ENCODE peak calls at places on chromosomes 11 and 22, in eight cellular contexts. One of them, this sample, is unnamed.

GRCh38 chr11:57515332-57516060 is at the start of gene SLC43A1:
- DNase-seq in CD4-positive, alpha-beta T cell: no peak
- DNase-seq in choroid plexus epithelial cell: peak; percentile 67
- DNase-seq in mammary epithelial cell: no peak
- DNase-seq in esophagus squamous epithelium: no peak
- DNase-seq in mesothelial cell of epicardium: peak; percentile 56
- DNase-seq in mucosa of descending colon: peak; percentile 63
- DNase-seq in colonic mucosa: peak; percentile 72
- DNase-seq in this sample: peak; percentile 50

GRCh38 chr11:95429376-95429907 is 198.4 kb upstream of the SESN3 start:
- DNase-seq in mucosa of descending colon: no peak
- DNase-seq in CD4-positive, alpha-beta T cell: no peak
- DNase-seq in mammary epithelial cell: no peak
- DNase-seq in choroid plexus epithelial cell: no peak
- DNase-seq in esophagus squamous epithelium: no peak
- DNase-seq in colonic mucosa: no peak
- DNase-seq in mesothelial cell of epicardium: no peak
- DNase-seq in this sample: peak; percentile 7

GRCh38 chr11:117083011-117083940 is 15.0 kb downstream of the SIK3 start:
- DNase-seq in mucosa of descending colon: no peak
- DNase-seq in mammary epithelial cell: no peak
- DNase-seq in esophagus squamous epithelium: no peak
- DNase-seq in choroid plexus epithelial cell: peak; percentile 69
- DNase-seq in mesothelial cell of epicardium: no peak
- DNase-seq in colonic mucosa: no peak
- DNase-seq in CD4-positive, alpha-beta T cell: no peak
- DNase-seq in this sample: peak; percentile 49

GRCh38 chr11:66904055-66904454 is 47.2 kb downstream of the LRFN4 start:
- DNase-seq in mammary epithelial cell: peak; percentile 48
- DNase-seq in mesothelial cell of epicardium: no peak
- DNase-seq in esophagus squamous epithelium: no peak
- DNase-seq in colonic mucosa: peak; percentile 80
- DNase-seq in mucosa of descending colon: peak; percentile 65
- DNase-seq in choroid plexus epithelial cell: no peak
- DNase-seq in CD4-positive, alpha-beta T cell: no peak
- DNase-seq in this sample: no peak

GRCh38 chr11:13595166-13595565 is 73.3 kb upstream of the FAR1 start:
- DNase-seq in mucosa of descending colon: no peak
- DNase-seq in colonic mucosa: no peak
- DNase-seq in mammary epithelial cell: no peak
- DNase-seq in choroid plexus epithelial cell: peak; percentile 5
- DNase-seq in mesothelial cell of epicardium: no peak
- DNase-seq in CD4-positive, alpha-beta T cell: no peak
- DNase-seq in esophagus squamous epithelium: no peak
- DNase-seq in this sample: peak; percentile 88

GRCh38 chr11:61626580-61627380 is 45.9 kb upstream of the SYT7 start:
- DNase-seq in mucosa of descending colon: peak; percentile 83
- DNase-seq in mammary epithelial cell: peak; percentile 87
- DNase-seq in colonic mucosa: peak; percentile 84
- DNase-seq in CD4-positive, alpha-beta T cell: no peak
- DNase-seq in mesothelial cell of epicardium: peak; percentile 67
- DNase-seq in choroid plexus epithelial cell: peak; percentile 64
- DNase-seq in esophagus squamous epithelium: no peak
- DNase-seq in this sample: no peak

GRCh38 chr11:58770627-58771457 is 39.1 kb upstream of the GLYAT start:
- DNase-seq in CD4-positive, alpha-beta T cell: no peak
- DNase-seq in colonic mucosa: no peak
- DNase-seq in choroid plexus epithelial cell: no peak
- DNase-seq in mammary epithelial cell: peak; percentile 98
- DNase-seq in esophagus squamous epithelium: no peak
- DNase-seq in mesothelial cell of epicardium: no peak
- DNase-seq in mucosa of descending colon: no peak
- DNase-seq in this sample: peak; percentile 73

GRCh38 chr11:133955091-133955846 is 1.5 kb downstream of the IGSF9B start:
- DNase-seq in esophagus squamous epithelium: no peak
- DNase-seq in mesothelial cell of epicardium: no peak
- DNase-seq in mammary epithelial cell: no peak
- DNase-seq in choroid plexus epithelial cell: no peak
- DNase-seq in mucosa of descending colon: no peak
- DNase-seq in colonic mucosa: no peak
- DNase-seq in CD4-positive, alpha-beta T cell: no peak
- DNase-seq in this sample: no peak

GRCh38 chr11:122737951-122738693 is 82.6 kb downstream of the UBASH3B start:
- DNase-seq in esophagus squamous epithelium: no peak
- DNase-seq in mesothelial cell of epicardium: no peak
- DNase-seq in colonic mucosa: no peak
- DNase-seq in mucosa of descending colon: no peak
- DNase-seq in CD4-positive, alpha-beta T cell: no peak
- DNase-seq in mammary epithelial cell: no peak
- DNase-seq in choroid plexus epithelial cell: peak; percentile 66
- DNase-seq in this sample: peak; percentile 44

GRCh38 chr11:44032304-44033085 is 15.3 kb upstream of the ACCSL start:
- DNase-seq in choroid plexus epithelial cell: peak; percentile 73
- DNase-seq in CD4-positive, alpha-beta T cell: no peak
- DNase-seq in colonic mucosa: no peak
- DNase-seq in mesothelial cell of epicardium: peak; percentile 32
- DNase-seq in mucosa of descending colon: no peak
- DNase-seq in mammary epithelial cell: no peak
- DNase-seq in esophagus squamous epithelium: no peak
- DNase-seq in this sample: peak; percentile 76

DNA sequence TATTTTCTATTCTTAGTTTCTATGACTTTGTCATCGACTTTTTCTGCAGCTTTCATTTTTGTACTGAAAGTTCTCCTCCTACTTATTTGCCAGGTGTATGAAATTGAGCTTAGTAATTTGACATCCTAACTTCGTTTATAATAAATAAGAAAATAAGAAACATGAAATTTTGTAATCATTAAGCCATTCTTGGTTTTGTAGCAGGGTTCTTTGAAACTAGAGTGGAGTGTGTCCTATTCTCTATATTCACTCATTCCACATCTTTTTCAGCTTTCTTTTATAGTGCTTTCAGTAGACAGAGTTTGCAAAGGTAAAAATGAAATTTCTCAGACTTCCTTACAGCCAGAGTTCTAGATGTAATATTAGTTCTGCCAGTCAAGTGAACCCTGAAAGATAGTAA is 47.8 kb downstream of the FANCF start:
- DNase-seq in CD4-positive, alpha-beta T cell: no peak
- DNase-seq in esophagus squamous epithelium: no peak
- DNase-seq in mucosa of descending colon: no peak
- DNase-seq in mammary epithelial cell: no peak
- DNase-seq in colonic mucosa: no peak
- DNase-seq in mesothelial cell of epicardium: no peak
- DNase-seq in choroid plexus epithelial cell: no peak
- DNase-seq in this sample: no peak
- TF ChIP-seq CTCF in CD4-positive, alpha-beta T cell: no peak
- TF ChIP-seq CTCF in esophagus squamous epithelium: no peak
- TF ChIP-seq CTCF in mucosa of descending colon: no peak
- TF ChIP-seq CTCF in mammary epithelial cell: no peak
- TF ChIP-seq CTCF in colonic mucosa: no peak
- TF ChIP-seq CTCF in mesothelial cell of epicardium: no peak
- TF ChIP-seq CTCF in choroid plexus epithelial cell: no peak
- TF ChIP-seq CTCF in this sample: no peak

GRCh38 chr22:41501209-41501608 is 32.3 kb downstream of the ACO2 start:
- DNase-seq in mammary epithelial cell: no peak
- DNase-seq in choroid plexus epithelial cell: peak; percentile 29
- DNase-seq in mesothelial cell of epicardium: no peak
- DNase-seq in mucosa of descending colon: no peak
- DNase-seq in colonic mucosa: no peak
- DNase-seq in esophagus squamous epithelium: no peak
- DNase-seq in CD4-positive, alpha-beta T cell: no peak
- DNase-seq in this sample: no peak
- TF ChIP-seq CTCF in mammary epithelial cell: peak; percentile 38
- TF ChIP-seq CTCF in choroid plexus epithelial cell: peak; percentile 33
- TF ChIP-seq CTCF in mesothelial cell of epicardium: no peak
- TF ChIP-seq CTCF in mucosa of descending colon: no peak
- TF ChIP-seq CTCF in colonic mucosa: no peak
- TF ChIP-seq CTCF in esophagus squamous epithelium: no peak
- TF ChIP-seq CTCF in CD4-positive, alpha-beta T cell: no peak
- TF ChIP-seq CTCF in this sample: peak; percentile 34

DNA sequence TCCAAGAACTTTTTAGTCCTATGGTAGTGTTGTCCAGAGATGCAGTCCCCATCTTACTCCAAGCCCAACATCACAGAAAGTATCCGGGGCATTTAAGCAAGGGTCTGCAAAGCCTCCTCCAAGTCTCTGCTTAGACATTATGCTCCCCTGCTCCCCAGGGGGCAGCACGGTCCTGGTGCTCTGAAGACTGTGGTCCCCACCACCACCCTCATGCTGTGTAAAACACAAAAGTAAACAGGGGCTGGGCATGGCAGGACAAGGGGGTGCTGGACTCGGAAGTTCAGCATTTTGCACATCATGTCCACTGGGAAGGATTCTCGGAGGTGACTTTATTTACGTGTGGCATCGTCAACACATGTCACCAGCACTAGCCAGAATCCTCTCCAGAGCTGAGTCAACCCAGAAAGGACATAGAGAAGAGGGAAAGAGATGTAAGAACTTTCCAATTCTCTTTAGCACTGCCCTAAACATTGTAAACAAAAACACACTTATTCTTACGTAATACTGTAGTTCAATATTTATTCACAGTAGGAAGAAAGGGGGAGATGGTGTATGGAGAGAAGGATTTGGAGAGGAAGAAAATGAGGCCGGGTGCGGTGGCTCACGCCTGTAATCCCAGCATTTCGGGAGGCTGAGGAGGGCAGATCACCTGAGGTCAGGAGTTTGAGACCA is 37.7 kb downstream of the TCIRG1 start:
- DNase-seq in colonic mucosa: no peak
- DNase-seq in CD4-positive, alpha-beta T cell: no peak
- DNase-seq in mammary epithelial cell: no peak
- DNase-seq in mucosa of descending colon: no peak
- DNase-seq in choroid plexus epithelial cell: peak; percentile 18
- DNase-seq in mesothelial cell of epicardium: no peak
- DNase-seq in esophagus squamous epithelium: no peak
- DNase-seq in this sample: no peak
- TF ChIP-seq CTCF in colonic mucosa: no peak
- TF ChIP-seq CTCF in CD4-positive, alpha-beta T cell: no peak
- TF ChIP-seq CTCF in mammary epithelial cell: no peak
- TF ChIP-seq CTCF in mucosa of descending colon: no peak
- TF ChIP-seq CTCF in choroid plexus epithelial cell: peak; percentile 35
- TF ChIP-seq CTCF in mesothelial cell of epicardium: no peak
- TF ChIP-seq CTCF in esophagus squamous epithelium: no peak
- TF ChIP-seq CTCF in this sample: no peak

GRCh38 chr11:86861810-86862209 is 61.5 kb downstream of the PRSS23 start:
- DNase-seq in colonic mucosa: no peak
- DNase-seq in CD4-positive, alpha-beta T cell: no peak
- DNase-seq in mammary epithelial cell: no peak
- DNase-seq in mucosa of descending colon: no peak
- DNase-seq in choroid plexus epithelial cell: no peak
- DNase-seq in mesothelial cell of epicardium: no peak
- DNase-seq in esophagus squamous epithelium: no peak
- DNase-seq in this sample: no peak
- TF ChIP-seq CTCF in colonic mucosa: no peak
- TF ChIP-seq CTCF in CD4-positive, alpha-beta T cell: no peak
- TF ChIP-seq CTCF in mammary epithelial cell: no peak
- TF ChIP-seq CTCF in mucosa of descending colon: no peak
- TF ChIP-seq CTCF in choroid plexus epithelial cell: no peak
- TF ChIP-seq CTCF in mesothelial cell of epicardium: no peak
- TF ChIP-seq CTCF in esophagus squamous epithelium: no peak
- TF ChIP-seq CTCF in this sample: no peak

DNA sequence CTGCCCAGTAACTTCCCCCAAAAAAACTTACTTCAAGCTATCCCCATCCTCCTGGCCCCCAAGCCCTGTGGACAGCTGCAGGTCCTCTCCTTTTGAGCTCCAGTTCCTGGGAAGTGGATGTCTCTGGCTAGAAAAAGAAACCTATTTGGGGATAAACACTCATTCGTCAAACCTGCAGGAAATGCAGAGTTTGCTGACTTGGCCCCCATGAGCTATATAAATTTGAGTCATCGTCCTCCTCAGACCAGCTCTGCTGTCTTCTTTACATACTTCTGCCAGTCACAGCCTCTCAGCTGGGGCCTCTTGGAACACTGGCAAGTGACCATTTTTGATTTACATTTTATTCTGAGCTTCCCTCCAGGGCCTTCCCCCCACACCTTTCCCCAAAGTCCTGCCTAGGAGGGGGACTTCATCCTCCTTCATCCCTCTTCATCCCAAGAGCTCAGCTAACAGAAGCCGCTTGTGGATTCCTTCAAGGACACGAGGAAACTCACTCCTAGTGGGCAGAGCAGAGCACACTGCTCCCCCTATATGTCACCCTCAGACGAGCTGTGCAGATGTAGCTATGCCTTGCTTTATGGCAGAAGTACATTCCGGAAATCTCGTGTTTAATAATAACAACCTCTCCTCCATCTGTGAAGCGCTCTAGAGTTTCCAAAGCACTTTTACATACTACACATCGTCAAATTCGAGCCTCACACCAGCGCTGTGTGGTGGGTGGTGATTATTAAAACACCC is 131.8 kb downstream of the FEZ1 start:
- DNase-seq in CD4-positive, alpha-beta T cell: no peak
- DNase-seq in mesothelial cell of epicardium: no peak
- DNase-seq in colonic mucosa: no peak
- DNase-seq in esophagus squamous epithelium: no peak
- DNase-seq in mucosa of descending colon: no peak
- DNase-seq in mammary epithelial cell: peak; percentile 20
- DNase-seq in choroid plexus epithelial cell: peak; percentile 48
- DNase-seq in this sample: peak; percentile 29
- TF ChIP-seq CTCF in CD4-positive, alpha-beta T cell: no peak
- TF ChIP-seq CTCF in mesothelial cell of epicardium: no peak
- TF ChIP-seq CTCF in colonic mucosa: no peak
- TF ChIP-seq CTCF in esophagus squamous epithelium: no peak
- TF ChIP-seq CTCF in mucosa of descending colon: no peak
- TF ChIP-seq CTCF in mammary epithelial cell: no peak
- TF ChIP-seq CTCF in choroid plexus epithelial cell: peak; percentile 43
- TF ChIP-seq CTCF in this sample: peak; percentile 29

GRCh38 chr11:20452585-20452984 is 65.1 kb downstream of the PRMT3 start:
- DNase-seq in esophagus squamous epithelium: no peak
- DNase-seq in mucosa of descending colon: no peak
- DNase-seq in mesothelial cell of epicardium: no peak
- DNase-seq in choroid plexus epithelial cell: no peak
- DNase-seq in CD4-positive, alpha-beta T cell: no peak
- DNase-seq in mammary epithelial cell: no peak
- DNase-seq in colonic mucosa: no peak
- DNase-seq in this sample: no peak

GRCh38 chr11:20450829-20451228 is 63.3 kb downstream of the PRMT3 start:
- DNase-seq in CD4-positive, alpha-beta T cell: no peak
- DNase-seq in mammary epithelial cell: no peak
- DNase-seq in colonic mucosa: no peak
- DNase-seq in mesothelial cell of epicardium: no peak
- DNase-seq in esophagus squamous epithelium: no peak
- DNase-seq in choroid plexus epithelial cell: no peak
- DNase-seq in mucosa of descending colon: no peak
- DNase-seq in this sample: no peak

GRCh38 chr11:20451568-20451967 is 64.1 kb downstream of the PRMT3 start:
- DNase-seq in esophagus squamous epithelium: no peak
- DNase-seq in CD4-positive, alpha-beta T cell: no peak
- DNase-seq in choroid plexus epithelial cell: peak; percentile 31
- DNase-seq in mucosa of descending colon: no peak
- DNase-seq in colonic mucosa: no peak
- DNase-seq in mesothelial cell of epicardium: no peak
- DNase-seq in mammary epithelial cell: peak; percentile 3
- DNase-seq in this sample: peak; percentile 50

GRCh38 chr11:20444537-20444936 is 57.0 kb downstream of the PRMT3 start:
- DNase-seq in CD4-positive, alpha-beta T cell: no peak
- DNase-seq in mammary epithelial cell: peak; percentile 22
- DNase-seq in choroid plexus epithelial cell: peak; percentile 26
- DNase-seq in colonic mucosa: no peak
- DNase-seq in mesothelial cell of epicardium: no peak
- DNase-seq in mucosa of descending colon: no peak
- DNase-seq in esophagus squamous epithelium: no peak
- DNase-seq in this sample: no peak

GRCh38 chr11:20448838-20449237 is 61.3 kb downstream of the PRMT3 start:
- DNase-seq in mesothelial cell of epicardium: no peak
- DNase-seq in colonic mucosa: no peak
- DNase-seq in mammary epithelial cell: no peak
- DNase-seq in mucosa of descending colon: no peak
- DNase-seq in choroid plexus epithelial cell: peak; percentile 2
- DNase-seq in CD4-positive, alpha-beta T cell: no peak
- DNase-seq in esophagus squamous epithelium: no peak
- DNase-seq in this sample: no peak
- TF ChIP-seq CTCF in mesothelial cell of epicardium: no peak
- TF ChIP-seq CTCF in colonic mucosa: no peak
- TF ChIP-seq CTCF in mammary epithelial cell: no peak
- TF ChIP-seq CTCF in mucosa of descending colon: no peak
- TF ChIP-seq CTCF in choroid plexus epithelial cell: no peak
- TF ChIP-seq CTCF in CD4-positive, alpha-beta T cell: no peak
- TF ChIP-seq CTCF in esophagus squamous epithelium: no peak
- TF ChIP-seq CTCF in this sample: no peak

This sample was measured in AG10803.